ENCODE peak calls at places on chromosomes 11 and 22, in six cellular contexts. M, D, R, E, W and B are unnamed samples.
A peak's percentile ranks its signal among the peaks of the same experiment; 100 is the strongest.

GRCh38 chr11:43868852-43869567 is 11.6 kb upstream of the ALKBH3 start:
- DNase-seq in W (peak; percentile 87), R (no peak), M (no peak), D (no peak), E (no peak), B (no peak)

GRCh38 chr22:17882727-17883126 is 108.5 kb upstream of the BID start:
- DNase-seq in R (no peak), E (no peak), M (no peak), W (no peak), D (peak; percentile 13), B (no peak)

GRCh38 chr11:1397146-1397861 is 7.6 kb downstream of the BRSK2 start:
- DNase-seq in D (no peak), R (no peak), E (no peak), W (no peak), M (no peak), B (peak; percentile 59)

GRCh38 chr22:29148826-29149225 is 56.9 kb upstream of the EMID1 start:
- DNase-seq in W (no peak), M (no peak), R (no peak), E (no peak), D (peak; percentile 21), B (no peak)

GRCh38 chr11:65435981-65436411 is 13.4 kb downstream of the NEAT1 start:
- DNase-seq in R (no peak), E (no peak), M (peak; percentile 44), D (peak; percentile 44), W (peak; percentile 52), B (peak; percentile 26)

GRCh38 chr11:120168960-120169681 is 31.2 kb upstream of the TRIM29 start:
- DNase-seq in M (peak; percentile 73), D (peak; percentile 86), W (peak; percentile 63), E (no peak), R (no peak), B (peak; percentile 81)

GRCh38 chr11:47152953-47153950 is 23.4 kb downstream of the ARFGAP2 start:
- DNase-seq in R (no peak), M (peak; percentile 88), W (peak; percentile 84), E (no peak), D (peak; percentile 89), B (peak; percentile 89)

GRCh38 chr11:45959851-45960250 is 37.4 kb downstream of the LARGE2 start:
- DNase-seq in E (no peak), D (no peak), M (no peak), W (peak; percentile 42), R (no peak), B (no peak)

GRCh38 chr11:120343429-120343828 is 7.2 kb downstream of the ARHGEF12 start:
- DNase-seq in D (no peak), E (no peak), W (no peak), M (no peak), R (no peak), B (no peak)

GRCh38 chr11:97325693-97326092 is 935.9 kb downstream of the JRKL start:
- DNase-seq in W (no peak), D (no peak), E (no peak), R (no peak), M (no peak), B (no peak)

GRCh38 chr22:36323182-36323854 is 64.4 kb downstream of the MYH9 start:
- DNase-seq in E (peak; percentile 79), R (no peak), M (no peak), D (no peak), W (peak; percentile 87), B (peak; percentile 68)

GRCh38 chr11:6646040-6646439 is 9.6 kb downstream of the DCHS1 start:
- DNase-seq in E (no peak), D (peak; percentile 34), M (no peak), R (no peak), W (peak; percentile 88), B (no peak)

GRCh38 chr11:93089474-93090102 is 108.2 kb downstream of the SLC36A4 start:
- DNase-seq in D (no peak), R (no peak), E (no peak), M (peak; percentile 38), W (peak; percentile 81), B (peak; percentile 57)

GRCh38 chr22:30002861-30003489 is 77.3 kb upstream of the HORMAD2 start:
- DNase-seq in D (no peak), E (no peak), W (no peak), R (no peak), M (peak; percentile 77), B (no peak)

GRCh38 chr11:76756341-76756771 is 26.8 kb upstream of the TSKU start:
- DNase-seq in E (no peak), W (no peak), D (peak; percentile 34), M (no peak), R (no peak), B (no peak)

GRCh38 chr11:127925430-127925829 is 661.9 kb downstream of the ETS1 start:
- DNase-seq in W (peak; percentile 67), D (no peak), R (no peak), E (no peak), M (no peak), B (no peak)

GRCh38 chr11:90124371-90124770 is 10.1 kb upstream of the NAALAD2 start:
- DNase-seq in R (no peak), D (no peak), W (no peak), E (no peak), M (no peak), B (no peak)

GRCh38 chr11:86931059-86931964 is 23.9 kb downstream of the FZD4 start:
- DNase-seq in W (no peak), R (no peak), D (no peak), M (no peak), E (no peak), B (no peak)

GRCh38 chr11:68454767-68455166 is 5.8 kb upstream of the PPP6R3 start:
- DNase-seq in M (no peak), R (no peak), D (peak; percentile 33), E (no peak), W (no peak), B (no peak)

GRCh38 chr22:46007003-46007847 is 30.3 kb upstream of the WNT7B start:
- DNase-seq in W (peak; percentile 88), R (no peak), M (no peak), E (no peak), D (peak; percentile 78), B (peak; percentile 50)

GRCh38 chr11:45089845-45090499 is 56.5 kb upstream of the PRDM11 start:
- DNase-seq in M (no peak), W (peak; percentile 68), R (no peak), D (no peak), E (no peak), B (no peak)

GRCh38 chr11:115503083-115503885 is 931 bp downstream of the CADM1 start:
- DNase-seq in E (no peak), W (peak; percentile 15), M (peak; percentile 67), D (peak; percentile 76), R (peak; percentile 8), B (peak; percentile 64)

GRCh38 chr11:62883677-62884076 is 3.0 kb downstream of the SLC3A2 start:
- DNase-seq in D (no peak), R (no peak), W (no peak), E (no peak), M (no peak), B (no peak)

GRCh38 chr11:44894217-44894617 is 56.5 kb downstream of the TP53I11 start:
- DNase-seq in R (peak; percentile 42), W (peak; percentile 60), E (no peak), M (peak; percentile 50), D (peak; percentile 85), B (peak; percentile 80)

GRCh38 chr22:28594784-28595324 is 84.8 kb downstream of the TTC28 start:
- DNase-seq in M (no peak), D (no peak), R (no peak), E (no peak), W (peak; percentile 82), B (no peak)

GRCh38 chr11:72377596-72377995 is 56.7 kb downstream of the CLPB start:
- DNase-seq in R (no peak), D (no peak), E (no peak), W (no peak), M (no peak), B (no peak)

GRCh38 chr11:60155928-60156327 is 27.0 kb downstream of the MS4A6A start:
- DNase-seq in R (no peak), W (no peak), E (no peak), M (no peak), D (no peak), B (no peak)

GRCh38 chr22:40001800-40002577 is 7.2 kb downstream of the FAM83F start:
- DNase-seq in M (no peak), E (no peak), R (no peak), D (no peak), W (no peak), B (no peak)

GRCh38 chr11:118153516-118153915 is 893 bp upstream of the SCN4B start:
- DNase-seq in D (no peak), M (no peak), R (no peak), E (no peak), W (no peak), B (no peak)
- H3K4me3 ChIP-seq in D (no peak overlapping the region), M (peak overlapping the region; percentile 41), R (no peak overlapping the region), E (peak overlapping the region; percentile 78), W (no peak overlapping the region), B (peak overlapping the region; percentile 39)

GRCh38 chr11:114295676-114296081 is 520 bp upstream of the NNMT start:
- DNase-seq in E (no peak), M (no peak), D (no peak), W (no peak), R (no peak), B (no peak)
- H3K4me3 ChIP-seq in E (peak overlapping the region; percentile 81), M (no peak overlapping the region), D (peak overlapping the region; percentile 36), W (peak overlapping the region; percentile 69), R (no peak overlapping the region), B (no peak overlapping the region)

DNA sequence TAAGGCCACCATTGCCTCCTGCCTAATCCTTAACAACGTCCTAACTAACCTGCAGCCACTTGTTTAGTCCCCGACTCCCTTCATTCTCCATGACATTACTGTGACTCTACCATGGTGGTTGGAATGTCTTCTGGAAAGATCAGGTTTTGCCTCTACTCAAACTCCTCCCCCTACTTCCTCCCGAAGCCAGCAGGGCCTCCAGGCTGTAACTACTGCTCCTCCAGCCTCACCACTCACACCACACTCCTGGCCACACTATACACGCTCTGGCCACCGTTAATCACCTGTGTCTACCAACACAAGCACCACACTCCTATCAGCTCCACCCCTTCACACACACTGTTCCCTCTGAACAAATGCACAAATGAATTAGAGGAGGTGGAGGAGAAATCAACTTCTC is 69.2 kb downstream of the PACSIN2 start:
- DNase-seq in W (no peak), M (no peak), R (no peak), D (no peak), E (no peak), B (no peak)
- H3K4me3 ChIP-seq in W (no peak overlapping the region), M (no peak overlapping the region), R (no peak overlapping the region), D (no peak overlapping the region), E (no peak overlapping the region), B (no peak overlapping the region)

DNA sequence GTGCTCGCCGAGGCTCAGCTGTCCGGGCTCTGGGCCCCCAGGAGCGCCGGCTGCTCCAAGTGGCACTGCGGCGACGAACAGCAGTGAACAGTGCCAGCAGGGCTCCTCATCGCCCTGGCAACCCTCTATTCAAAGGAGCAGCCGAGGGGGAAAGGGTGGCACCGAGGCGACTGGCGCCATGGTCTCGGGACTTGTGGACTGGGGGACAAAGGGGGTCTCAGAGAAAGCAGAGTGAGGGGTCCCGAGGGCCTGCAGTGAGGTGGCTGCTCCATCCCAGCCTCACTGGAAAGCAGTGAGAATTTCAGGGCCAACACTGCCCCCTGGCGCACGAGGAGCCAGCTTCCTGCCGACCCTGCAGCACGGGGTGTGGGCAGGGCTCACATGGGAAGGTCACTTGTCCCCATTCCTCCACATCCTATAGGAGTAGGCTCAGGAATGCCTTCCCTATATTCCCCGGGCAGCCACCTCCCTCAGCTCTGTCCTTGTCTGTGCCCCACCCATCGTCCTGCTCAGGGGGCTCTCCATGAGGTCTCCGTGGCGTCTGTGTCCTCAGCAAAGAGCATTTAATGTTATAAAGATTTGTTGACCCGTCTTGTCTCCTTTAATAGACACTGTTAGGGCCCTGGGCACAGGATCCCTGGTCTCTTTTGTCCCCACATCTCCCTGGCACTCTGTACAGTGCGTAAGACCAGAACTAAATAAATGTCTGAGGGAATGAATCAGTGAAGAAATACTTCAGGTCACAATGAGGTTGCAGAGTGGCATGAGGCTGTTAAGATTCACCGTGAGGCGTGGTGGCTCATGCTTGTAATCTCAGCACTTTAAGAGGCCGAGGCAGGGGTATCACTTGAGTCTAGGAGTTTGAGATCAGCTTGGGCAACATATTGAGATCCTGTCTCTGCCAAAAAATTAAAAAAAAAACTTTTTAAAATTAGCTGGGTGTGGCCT is 26.4 kb downstream of the LRFN4 start:
- DNase-seq in E (no peak), W (peak; percentile 75), M (peak; percentile 83), R (peak; percentile 27), D (no peak), B (peak; percentile 56)
- H3K4me3 ChIP-seq in E (peak overlapping the region; percentile 70), W (no peak overlapping the region), M (no peak overlapping the region), R (no peak overlapping the region), D (no peak overlapping the region), B (no peak overlapping the region)